ENCODE peak calls at places on chromosomes 7 and 10, in five cellular contexts. One of them, this sample, is unnamed.

GRCh38 chr10:79286318-79286951 is 60.8 kb upstream of the PPIF start:
- DNase-seq in left cardiac atrium: peak; percentile 81
- DNase-seq in ACHN: no peak
- DNase-seq in NCI-H510A treated with DMSO at 0.1 percent for 48 hours: peak; percentile 33
- DNase-seq in cardiac fibroblast: peak; percentile 42
- DNase-seq in this sample: peak; percentile 94

GRCh38 chr10:84838851-84839250 is 510.5 kb downstream of the CCSER2 start:
- DNase-seq in ACHN: no peak
- DNase-seq in left cardiac atrium: no peak
- DNase-seq in NCI-H510A treated with DMSO at 0.1 percent for 48 hours: no peak
- DNase-seq in cardiac fibroblast: no peak
- DNase-seq in this sample: no peak

GRCh38 chr10:21757601-21757901 is 223.5 kb downstream of the MLLT10 start:
- DNase-seq in ACHN: no peak
- DNase-seq in cardiac fibroblast: peak; percentile 13
- DNase-seq in left cardiac atrium: no peak
- DNase-seq in NCI-H510A treated with DMSO at 0.1 percent for 48 hours: no peak
- DNase-seq in this sample: no peak

GRCh38 chr7:115004121-115004520 is 82.2 kb downstream of the MDFIC start:
- DNase-seq in NCI-H510A treated with DMSO at 0.1 percent for 48 hours: no peak
- DNase-seq in ACHN: no peak
- DNase-seq in left cardiac atrium: no peak
- DNase-seq in cardiac fibroblast: no peak
- DNase-seq in this sample: no peak

GRCh38 chr7:129825005-129825553 is 127.7 kb downstream of the UBE2H start:
- DNase-seq in NCI-H510A treated with DMSO at 0.1 percent for 48 hours: peak; percentile 91
- DNase-seq in left cardiac atrium: peak; percentile 62
- DNase-seq in cardiac fibroblast: peak; percentile 35
- DNase-seq in ACHN: peak; percentile 92
- DNase-seq in this sample: peak; percentile 89

GRCh38 chr10:27699778-27700177 is 45.8 kb downstream of the MKX start:
- DNase-seq in NCI-H510A treated with DMSO at 0.1 percent for 48 hours: no peak
- DNase-seq in ACHN: no peak
- DNase-seq in cardiac fibroblast: no peak
- DNase-seq in left cardiac atrium: no peak
- DNase-seq in this sample: no peak

GRCh38 chr7:47636111-47636692 is 54.3 kb upstream of the TNS3 start:
- DNase-seq in ACHN: no peak
- DNase-seq in cardiac fibroblast: no peak
- DNase-seq in NCI-H510A treated with DMSO at 0.1 percent for 48 hours: no peak
- DNase-seq in left cardiac atrium: no peak
- DNase-seq in this sample: no peak

GRCh38 chr10:121851791-121852190 is 76.0 kb downstream of the ATE1 start:
- DNase-seq in ACHN: no peak
- DNase-seq in cardiac fibroblast: no peak
- DNase-seq in NCI-H510A treated with DMSO at 0.1 percent for 48 hours: peak; percentile 71
- DNase-seq in left cardiac atrium: no peak
- DNase-seq in this sample: no peak

GRCh38 chr10:5148678-5149032 is 36.3 kb downstream of the AKR1C8 start:
- DNase-seq in ACHN: no peak
- DNase-seq in NCI-H510A treated with DMSO at 0.1 percent for 48 hours: no peak
- DNase-seq in cardiac fibroblast: no peak
- DNase-seq in left cardiac atrium: no peak
- DNase-seq in this sample: no peak

GRCh38 chr7:124752310-124752709 is 13.3 kb downstream of the GPR37 start:
- DNase-seq in ACHN: no peak
- DNase-seq in cardiac fibroblast: no peak
- DNase-seq in left cardiac atrium: no peak
- DNase-seq in NCI-H510A treated with DMSO at 0.1 percent for 48 hours: no peak
- DNase-seq in this sample: no peak

GRCh38 chr10:111739160-111739712 is 444.3 kb downstream of the GPAM start:
- DNase-seq in left cardiac atrium: no peak
- DNase-seq in ACHN: no peak
- DNase-seq in cardiac fibroblast: no peak
- DNase-seq in NCI-H510A treated with DMSO at 0.1 percent for 48 hours: no peak
- DNase-seq in this sample: no peak

GRCh38 chr10:126421745-126422144 is 33.5 kb upstream of the ADAM12 start:
- DNase-seq in NCI-H510A treated with DMSO at 0.1 percent for 48 hours: no peak
- DNase-seq in left cardiac atrium: peak; percentile 21
- DNase-seq in ACHN: peak; percentile 41
- DNase-seq in cardiac fibroblast: peak; percentile 96
- DNase-seq in this sample: no peak

This sample was measured in cardiac septum.